ENCODE peak calls at places on chromosome 13, in nine cellular contexts. One of them, this sample, is unnamed.

GRCh38 chr13:34152996-34153395 is 335.0 kb downstream of the RFC3 start:
- DNase-seq in COR-L47: no peak
- DNase-seq in EL: no peak
- DNase-seq in GM04504: no peak
- DNase-seq in non-pigmented ciliary epithelial cell: no peak
- DNase-seq in IMR-90: no peak
- DNase-seq in Karpas-422: no peak
- DNase-seq in left lobe of liver: no peak
- DNase-seq in A549: no peak
- DNase-seq in this sample: no peak

GRCh38 chr13:40863723-40864122 is 74.3 kb downstream of the SLC25A15 start:
- DNase-seq in Karpas-422: no peak
- DNase-seq in GM04504: no peak
- DNase-seq in non-pigmented ciliary epithelial cell: no peak
- DNase-seq in left lobe of liver: no peak
- DNase-seq in COR-L47: no peak
- DNase-seq in IMR-90: no peak
- DNase-seq in EL: no peak
- DNase-seq in A549: no peak
- DNase-seq in this sample: no peak

GRCh38 chr13:58712191-58712590 is 1080.6 kb downstream of the PCDH17 start:
- DNase-seq in non-pigmented ciliary epithelial cell: no peak
- DNase-seq in IMR-90: no peak
- DNase-seq in COR-L47: no peak
- DNase-seq in left lobe of liver: no peak
- DNase-seq in Karpas-422: peak
- DNase-seq in A549: peak
- DNase-seq in GM04504: no peak
- DNase-seq in EL: no peak
- DNase-seq in this sample: no peak

GRCh38 chr13:97295279-97296182 is 73.4 kb downstream of the MBNL2 start:
- DNase-seq in COR-L47: no peak
- DNase-seq in non-pigmented ciliary epithelial cell: no peak
- DNase-seq in A549: peak
- DNase-seq in Karpas-422: no peak
- DNase-seq in IMR-90: peak
- DNase-seq in left lobe of liver: no peak
- DNase-seq in EL: peak
- DNase-seq in GM04504: no peak
- DNase-seq in this sample: peak

GRCh38 chr13:110471833-110472162 is 89.7 kb downstream of the RAB20 start:
- DNase-seq in IMR-90: peak
- DNase-seq in left lobe of liver: no peak
- DNase-seq in non-pigmented ciliary epithelial cell: peak
- DNase-seq in EL: peak
- DNase-seq in GM04504: no peak
- DNase-seq in COR-L47: no peak
- DNase-seq in Karpas-422: peak
- DNase-seq in A549: no peak
- DNase-seq in this sample: no peak

GRCh38 chr13:62626771-62627170 is 1211.1 kb upstream of the PCDH20 start:
- DNase-seq in COR-L47: no peak
- DNase-seq in GM04504: no peak
- DNase-seq in EL: no peak
- DNase-seq in IMR-90: no peak
- DNase-seq in Karpas-422: peak
- DNase-seq in left lobe of liver: no peak
- DNase-seq in A549: peak
- DNase-seq in non-pigmented ciliary epithelial cell: no peak
- DNase-seq in this sample: no peak

GRCh38 chr13:99898421-99898820 is 73.1 kb downstream of the ZIC5 start:
- DNase-seq in Karpas-422: no peak
- DNase-seq in non-pigmented ciliary epithelial cell: no peak
- DNase-seq in GM04504: no peak
- DNase-seq in A549: no peak
- DNase-seq in EL: no peak
- DNase-seq in left lobe of liver: no peak
- DNase-seq in COR-L47: no peak
- DNase-seq in IMR-90: no peak
- DNase-seq in this sample: no peak

GRCh38 chr13:97026759-97027555 is 32.7 kb upstream of the OXGR1 start:
- DNase-seq in IMR-90: no peak
- DNase-seq in Karpas-422: no peak
- DNase-seq in COR-L47: no peak
- DNase-seq in A549: no peak
- DNase-seq in GM04504: no peak
- DNase-seq in left lobe of liver: no peak
- DNase-seq in EL: no peak
- DNase-seq in non-pigmented ciliary epithelial cell: no peak
- DNase-seq in this sample: no peak

GRCh38 chr13:76965759-76966421 is 17.6 kb downstream of the ACOD1 start:
- DNase-seq in EL: peak
- DNase-seq in A549: no peak
- DNase-seq in left lobe of liver: peak
- DNase-seq in non-pigmented ciliary epithelial cell: no peak
- DNase-seq in Karpas-422: no peak
- DNase-seq in COR-L47: no peak
- DNase-seq in GM04504: peak
- DNase-seq in IMR-90: peak
- DNase-seq in this sample: peak

GRCh38 chr13:99873141-99873540 is 98.4 kb downstream of the ZIC5 start:
- DNase-seq in left lobe of liver: no peak
- DNase-seq in GM04504: no peak
- DNase-seq in non-pigmented ciliary epithelial cell: no peak
- DNase-seq in Karpas-422: no peak
- DNase-seq in IMR-90: no peak
- DNase-seq in A549: no peak
- DNase-seq in EL: no peak
- DNase-seq in COR-L47: no peak
- DNase-seq in this sample: no peak

GRCh38 chr13:44867825-44868224 is 121.4 kb downstream of the NUFIP1 start:
- DNase-seq in Karpas-422: no peak
- DNase-seq in COR-L47: no peak
- DNase-seq in EL: no peak
- DNase-seq in A549: no peak
- DNase-seq in IMR-90: no peak
- DNase-seq in left lobe of liver: no peak
- DNase-seq in GM04504: no peak
- DNase-seq in non-pigmented ciliary epithelial cell: no peak
- DNase-seq in this sample: no peak

GRCh38 chr13:39023761-39024160 is 14.1 kb downstream of the PROSER1 start:
- DNase-seq in A549: no peak
- DNase-seq in EL: no peak
- DNase-seq in non-pigmented ciliary epithelial cell: no peak
- DNase-seq in left lobe of liver: no peak
- DNase-seq in IMR-90: peak
- DNase-seq in GM04504: no peak
- DNase-seq in COR-L47: no peak
- DNase-seq in Karpas-422: no peak
- DNase-seq in this sample: no peak

GRCh38 chr13:99228737-99229691 is 28.4 kb downstream of the UBAC2 start:
- DNase-seq in EL: peak
- DNase-seq in Karpas-422: peak
- DNase-seq in COR-L47: no peak
- DNase-seq in GM04504: peak
- DNase-seq in left lobe of liver: no peak
- DNase-seq in A549: no peak
- DNase-seq in non-pigmented ciliary epithelial cell: peak
- DNase-seq in IMR-90: peak
- DNase-seq in this sample: peak

GRCh38 chr13:43303040-43303729 is 279.8 kb downstream of the DNAJC15 start:
- DNase-seq in A549: peak
- DNase-seq in non-pigmented ciliary epithelial cell: no peak
- DNase-seq in Karpas-422: peak
- DNase-seq in IMR-90: peak
- DNase-seq in GM04504: peak
- DNase-seq in left lobe of liver: peak
- DNase-seq in EL: peak
- DNase-seq in COR-L47: peak
- DNase-seq in this sample: peak

GRCh38 chr13:112066624-112067004 is 335 bp upstream of the SOX1 start:
- DNase-seq in GM04504: no peak
- DNase-seq in non-pigmented ciliary epithelial cell: no peak
- DNase-seq in Karpas-422: no peak
- DNase-seq in IMR-90: no peak
- DNase-seq in COR-L47: peak
- DNase-seq in A549: no peak
- DNase-seq in left lobe of liver: no peak
- DNase-seq in EL: no peak
- DNase-seq in this sample: peak

GRCh38 chr13:107480130-107480529 is 735.2 kb downstream of the LIG4 start:
- DNase-seq in COR-L47: no peak
- DNase-seq in A549: no peak
- DNase-seq in non-pigmented ciliary epithelial cell: no peak
- DNase-seq in GM04504: no peak
- DNase-seq in Karpas-422: no peak
- DNase-seq in IMR-90: peak
- DNase-seq in EL: no peak
- DNase-seq in left lobe of liver: no peak
- DNase-seq in this sample: no peak

GRCh38 chr13:110850840-110851239 is 64.0 kb downstream of the ANKRD10 start:
- DNase-seq in GM04504: no peak
- DNase-seq in non-pigmented ciliary epithelial cell: no peak
- DNase-seq in Karpas-422: no peak
- DNase-seq in left lobe of liver: no peak
- DNase-seq in A549: no peak
- DNase-seq in IMR-90: no peak
- DNase-seq in COR-L47: no peak
- DNase-seq in EL: no peak
- DNase-seq in this sample: no peak

GRCh38 chr13:111323950-111324651 is 3.7 kb downstream of the TEX29 start:
- DNase-seq in A549: no peak
- DNase-seq in GM04504: no peak
- DNase-seq in EL: no peak
- DNase-seq in Karpas-422: no peak
- DNase-seq in IMR-90: peak
- DNase-seq in left lobe of liver: peak
- DNase-seq in COR-L47: no peak
- DNase-seq in non-pigmented ciliary epithelial cell: no peak
- DNase-seq in this sample: no peak

GRCh38 chr13:39034085-39034484 is 3.8 kb downstream of the PROSER1 start:
- DNase-seq in IMR-90: no peak
- DNase-seq in non-pigmented ciliary epithelial cell: no peak
- DNase-seq in A549: no peak
- DNase-seq in EL: no peak
- DNase-seq in Karpas-422: no peak
- DNase-seq in left lobe of liver: no peak
- DNase-seq in GM04504: no peak
- DNase-seq in COR-L47: no peak
- DNase-seq in this sample: no peak

GRCh38 chr13:35984776-35985453 is 146.3 kb downstream of the DCLK1 start:
- DNase-seq in left lobe of liver: no peak
- DNase-seq in Karpas-422: no peak
- DNase-seq in A549: no peak
- DNase-seq in non-pigmented ciliary epithelial cell: no peak
- DNase-seq in COR-L47: peak
- DNase-seq in IMR-90: no peak
- DNase-seq in EL: no peak
- DNase-seq in GM04504: no peak
- DNase-seq in this sample: no peak

GRCh38 chr13:24274452-24274971 is 34.9 kb upstream of the C1QTNF9 start:
- DNase-seq in non-pigmented ciliary epithelial cell: no peak
- DNase-seq in IMR-90: peak
- DNase-seq in A549: no peak
- DNase-seq in Karpas-422: no peak
- DNase-seq in left lobe of liver: no peak
- DNase-seq in COR-L47: no peak
- DNase-seq in EL: no peak
- DNase-seq in GM04504: no peak
- DNase-seq in this sample: no peak

GRCh38 chr13:44796597-44797517 is 192.4 kb downstream of the NUFIP1 start:
- DNase-seq in Karpas-422: peak
- DNase-seq in A549: no peak
- DNase-seq in EL: no peak
- DNase-seq in GM04504: no peak
- DNase-seq in non-pigmented ciliary epithelial cell: no peak
- DNase-seq in COR-L47: peak
- DNase-seq in left lobe of liver: no peak
- DNase-seq in IMR-90: no peak
- DNase-seq in this sample: no peak

GRCh38 chr13:91405240-91405639 is 6.8 kb downstream of the GPC5 start:
- DNase-seq in EL: no peak
- DNase-seq in IMR-90: no peak
- DNase-seq in A549: no peak
- DNase-seq in non-pigmented ciliary epithelial cell: no peak
- DNase-seq in Karpas-422: no peak
- DNase-seq in left lobe of liver: no peak
- DNase-seq in COR-L47: no peak
- DNase-seq in GM04504: no peak
- DNase-seq in this sample: no peak

GRCh38 chr13:100608906-100609305 is 20.3 kb upstream of the GGACT start:
- DNase-seq in A549: no peak
- DNase-seq in non-pigmented ciliary epithelial cell: no peak
- DNase-seq in Karpas-422: no peak
- DNase-seq in GM04504: no peak
- DNase-seq in left lobe of liver: no peak
- DNase-seq in EL: no peak
- DNase-seq in COR-L47: no peak
- DNase-seq in IMR-90: no peak
- DNase-seq in this sample: no peak